ENCODE peak calls at places on chromosomes 2 and 18, in six cellular contexts. One of them, this sample, is unnamed.

GRCh38 chr2:168135121-168135520 is 112.3 kb downstream of the STK39 start:
- DNase-seq in endothelial cell of umbilical vein: no peak
- DNase-seq in HCT116: no peak
- DNase-seq in PC-9: no peak
- DNase-seq in fibroblast of lung: no peak
- DNase-seq in neural progenitor cell: no peak
- DNase-seq in this sample: no peak

GRCh38 chr18:42141439-42141838 is 186.4 kb downstream of the PIK3C3 start:
- DNase-seq in endothelial cell of umbilical vein: no peak
- DNase-seq in HCT116: no peak
- DNase-seq in PC-9: no peak
- DNase-seq in fibroblast of lung: no peak
- DNase-seq in neural progenitor cell: no peak
- DNase-seq in this sample: no peak

GRCh38 chr2:140804682-140805235 is 1326.1 kb downstream of the LRP1B start:
- DNase-seq in endothelial cell of umbilical vein: no peak
- DNase-seq in HCT116: no peak
- DNase-seq in PC-9: no peak
- DNase-seq in fibroblast of lung: no peak
- DNase-seq in neural progenitor cell: no peak
- DNase-seq in this sample: no peak

GRCh38 chr18:48530399-48531081 is 8.3 kb upstream of the CTIF start:
- DNase-seq in endothelial cell of umbilical vein: no peak
- DNase-seq in HCT116: no peak
- DNase-seq in PC-9: no peak
- DNase-seq in fibroblast of lung: no peak
- DNase-seq in neural progenitor cell: no peak
- DNase-seq in this sample: no peak

GRCh38 chr2:102527086-102527485 is 54.1 kb downstream of the SLC9A4 start:
- DNase-seq in endothelial cell of umbilical vein: no peak
- DNase-seq in HCT116: no peak
- DNase-seq in PC-9: no peak
- DNase-seq in fibroblast of lung: no peak
- DNase-seq in neural progenitor cell: no peak
- DNase-seq in this sample: no peak

GRCh38 chr18:23169683-23170082 is 34.4 kb downstream of the CABLES1 start:
- DNase-seq in endothelial cell of umbilical vein: no peak
- DNase-seq in HCT116: no peak
- DNase-seq in PC-9: no peak
- DNase-seq in fibroblast of lung: no peak
- DNase-seq in neural progenitor cell: no peak
- DNase-seq in this sample: no peak

GRCh38 chr2:168436840-168437239 is 19.2 kb upstream of the CERS6 start:
- DNase-seq in endothelial cell of umbilical vein: no peak
- DNase-seq in HCT116: no peak
- DNase-seq in PC-9: no peak
- DNase-seq in fibroblast of lung: no peak
- DNase-seq in neural progenitor cell: no peak
- DNase-seq in this sample: no peak

GRCh38 chr18:66534110-66534509 is 69.8 kb downstream of the CDH19 start:
- DNase-seq in endothelial cell of umbilical vein: no peak
- DNase-seq in HCT116: no peak
- DNase-seq in PC-9: no peak
- DNase-seq in fibroblast of lung: no peak
- DNase-seq in neural progenitor cell: no peak
- DNase-seq in this sample: no peak

GRCh38 chr2:126797622-126798275 is 100.9 kb upstream of the TEX51 start:
- DNase-seq in endothelial cell of umbilical vein: no peak
- DNase-seq in HCT116: no peak
- DNase-seq in PC-9: no peak
- DNase-seq in fibroblast of lung: no peak
- DNase-seq in neural progenitor cell: no peak
- DNase-seq in this sample: no peak

GRCh38 chr18:48902023-48902855 is 48.5 kb downstream of the SMAD7 start:
- DNase-seq in endothelial cell of umbilical vein: peak; percentile 96
- DNase-seq in HCT116: peak; percentile 22
- DNase-seq in PC-9: peak; percentile 88
- DNase-seq in fibroblast of lung: peak; percentile 97
- DNase-seq in neural progenitor cell: no peak
- DNase-seq in this sample: no peak

GRCh38 chr2:28428486-28428885 is 35.8 kb downstream of the FOSL2 start:
- DNase-seq in endothelial cell of umbilical vein: no peak
- DNase-seq in HCT116: no peak
- DNase-seq in PC-9: no peak
- DNase-seq in fibroblast of lung: no peak
- DNase-seq in neural progenitor cell: no peak
- DNase-seq in this sample: no peak

GRCh38 chr2:50347355-50348044 is 684.4 kb downstream of the NRXN1 start:
- DNase-seq in endothelial cell of umbilical vein: no peak
- DNase-seq in HCT116: no peak
- DNase-seq in PC-9: no peak
- DNase-seq in fibroblast of lung: peak; percentile 3
- DNase-seq in neural progenitor cell: peak; percentile 81
- DNase-seq in this sample: no peak

GRCh38 chr18:73503326-73503725 is 635.5 kb upstream of the NETO1 start:
- DNase-seq in endothelial cell of umbilical vein: no peak
- DNase-seq in HCT116: no peak
- DNase-seq in PC-9: no peak
- DNase-seq in fibroblast of lung: peak; percentile 10
- DNase-seq in neural progenitor cell: no peak
- DNase-seq in this sample: no peak

GRCh38 chr2:226431301-226431955 is 368.2 kb downstream of the IRS1 start:
- DNase-seq in endothelial cell of umbilical vein: no peak
- DNase-seq in HCT116: no peak
- DNase-seq in PC-9: no peak
- DNase-seq in fibroblast of lung: peak; percentile 76
- DNase-seq in neural progenitor cell: no peak
- DNase-seq in this sample: no peak

GRCh38 chr2:182506606-182507005 is 79.8 kb upstream of the PDE1A start:
- DNase-seq in endothelial cell of umbilical vein: peak; percentile 64
- DNase-seq in HCT116: no peak
- DNase-seq in PC-9: no peak
- DNase-seq in fibroblast of lung: peak; percentile 73
- DNase-seq in neural progenitor cell: peak; percentile 11
- DNase-seq in this sample: no peak

GRCh38 chr2:223797073-223797472 is 40.3 kb downstream of the AP1S3 start:
- DNase-seq in endothelial cell of umbilical vein: peak; percentile 87
- DNase-seq in HCT116: peak; percentile 72
- DNase-seq in PC-9: peak; percentile 89
- DNase-seq in fibroblast of lung: peak; percentile 88
- DNase-seq in neural progenitor cell: no peak
- DNase-seq in this sample: no peak

GRCh38 chr2:104845552-104845931 is 8.4 kb upstream of the POU3F3 start:
- DNase-seq in endothelial cell of umbilical vein: no peak
- DNase-seq in HCT116: no peak
- DNase-seq in PC-9: no peak
- DNase-seq in fibroblast of lung: peak; percentile 51
- DNase-seq in neural progenitor cell: peak; percentile 63
- DNase-seq in this sample: no peak

GRCh38 chr2:104847821-104848160 is 6.1 kb upstream of the POU3F3 start:
- DNase-seq in endothelial cell of umbilical vein: no peak
- DNase-seq in HCT116: no peak
- DNase-seq in PC-9: no peak
- DNase-seq in fibroblast of lung: no peak
- DNase-seq in neural progenitor cell: no peak
- DNase-seq in this sample: no peak

GRCh38 chr2:104846955-104847820 is 6.7 kb upstream of the POU3F3 start:
- DNase-seq in endothelial cell of umbilical vein: no peak
- DNase-seq in HCT116: no peak
- DNase-seq in PC-9: no peak
- DNase-seq in fibroblast of lung: peak; percentile 33
- DNase-seq in neural progenitor cell: peak; percentile 41
- DNase-seq in this sample: no peak

GRCh38 chr2:104844813-104845551 is 8.9 kb upstream of the POU3F3 start:
- DNase-seq in endothelial cell of umbilical vein: no peak
- DNase-seq in HCT116: no peak
- DNase-seq in PC-9: no peak
- DNase-seq in fibroblast of lung: peak; percentile 25
- DNase-seq in neural progenitor cell: peak; percentile 94
- DNase-seq in this sample: no peak

DNA sequence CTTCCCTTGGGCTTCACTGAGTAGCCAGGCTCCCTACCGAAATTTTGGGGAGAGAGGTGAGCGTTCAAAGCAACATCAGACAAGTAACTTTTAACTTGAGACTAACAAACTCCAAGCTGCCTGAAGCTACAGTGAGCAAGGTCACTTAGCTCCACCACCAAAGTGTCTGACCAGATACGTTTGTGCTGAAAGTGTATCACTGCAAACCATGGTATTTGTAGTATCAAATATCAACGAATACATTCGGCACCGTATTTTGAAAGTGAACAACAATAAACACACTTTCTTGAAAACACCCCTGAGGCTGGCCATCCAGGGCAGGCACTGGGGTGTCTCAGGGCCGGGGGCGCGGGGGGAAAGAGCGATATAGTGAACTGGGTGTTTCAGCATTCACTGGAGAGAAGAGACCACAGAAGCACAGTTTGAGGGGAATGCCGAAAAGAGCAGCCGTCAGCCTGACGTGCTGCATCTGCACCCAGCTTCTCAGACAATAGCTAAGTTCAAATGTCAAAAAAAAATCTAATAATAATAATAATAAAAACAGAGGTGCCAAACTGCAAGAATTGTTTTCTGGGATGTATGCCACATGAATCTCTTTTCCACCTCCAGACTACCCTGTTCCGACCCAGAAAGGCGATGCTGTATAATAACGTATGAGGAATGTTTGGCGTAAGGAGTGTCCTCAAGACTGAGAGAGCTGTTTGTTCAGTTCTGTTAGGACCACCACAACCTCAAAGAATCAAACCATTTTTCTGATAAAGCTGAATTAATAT is 7.5 kb upstream of the POU3F3 start:
- DNase-seq in endothelial cell of umbilical vein: no peak
- DNase-seq in HCT116: no peak
- DNase-seq in PC-9: no peak
- DNase-seq in fibroblast of lung: peak; percentile 43
- DNase-seq in neural progenitor cell: no peak
- DNase-seq in this sample: no peak
- TF ChIP-seq EZH2 in endothelial cell of umbilical vein: no peak
- TF ChIP-seq EZH2 in HCT116: no peak
- TF ChIP-seq EZH2 in PC-9: no peak
- TF ChIP-seq EZH2 in fibroblast of lung: no peak
- TF ChIP-seq EZH2 in neural progenitor cell: peak; percentile 31
- TF ChIP-seq EZH2 in this sample: no peak

GRCh38 chr18:71324356-71324755 is 1035.5 kb downstream of the SOCS6 start:
- DNase-seq in endothelial cell of umbilical vein: peak; percentile 67
- DNase-seq in HCT116: no peak
- DNase-seq in PC-9: no peak
- DNase-seq in fibroblast of lung: no peak
- DNase-seq in neural progenitor cell: no peak
- DNase-seq in this sample: no peak

GRCh38 chr18:71322201-71322600 is 1033.4 kb downstream of the SOCS6 start:
- DNase-seq in endothelial cell of umbilical vein: peak; percentile 68
- DNase-seq in HCT116: no peak
- DNase-seq in PC-9: no peak
- DNase-seq in fibroblast of lung: no peak
- DNase-seq in neural progenitor cell: no peak
- DNase-seq in this sample: no peak

GRCh38 chr18:71321319-71321718 is 1032.5 kb downstream of the SOCS6 start:
- DNase-seq in endothelial cell of umbilical vein: no peak
- DNase-seq in HCT116: no peak
- DNase-seq in PC-9: no peak
- DNase-seq in fibroblast of lung: no peak
- DNase-seq in neural progenitor cell: no peak
- DNase-seq in this sample: no peak

GRCh38 chr18:71327443-71328120 is 1038.7 kb downstream of the SOCS6 start:
- DNase-seq in endothelial cell of umbilical vein: no peak
- DNase-seq in HCT116: no peak
- DNase-seq in PC-9: no peak
- DNase-seq in fibroblast of lung: no peak
- DNase-seq in neural progenitor cell: no peak
- DNase-seq in this sample: no peak

DNA sequence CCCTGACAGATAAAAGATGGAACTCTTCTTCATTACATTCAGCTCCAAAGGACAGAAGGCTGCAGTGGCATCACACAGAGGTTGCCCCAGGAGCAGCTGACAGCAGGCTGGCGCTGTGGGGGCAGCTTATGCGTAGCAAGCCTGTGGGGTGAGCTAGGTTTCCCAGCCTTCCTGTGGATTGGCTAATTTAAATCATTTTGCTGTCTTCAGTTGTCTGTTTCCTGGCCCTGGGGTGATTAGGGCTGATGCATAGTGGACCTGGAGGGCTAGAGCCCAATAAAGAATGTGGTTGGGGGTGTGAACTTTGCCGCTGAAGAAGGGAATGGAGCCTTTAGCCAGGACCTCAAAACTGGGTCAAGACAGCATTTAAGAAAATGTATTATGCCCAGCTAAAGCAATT is 1038.0 kb downstream of the SOCS6 start:
- DNase-seq in endothelial cell of umbilical vein: no peak
- DNase-seq in HCT116: no peak
- DNase-seq in PC-9: no peak
- DNase-seq in fibroblast of lung: no peak
- DNase-seq in neural progenitor cell: no peak
- DNase-seq in this sample: no peak
- H3K9me3 ChIP-seq in endothelial cell of umbilical vein: no peaks in the 10 kb centered on the region
- H3K9me3 ChIP-seq in HCT116: peaks cover 3% of the 10 kb centered on the region
- H3K9me3 ChIP-seq in PC-9: no peaks in the 10 kb centered on the region
- H3K9me3 ChIP-seq in fibroblast of lung: no peaks in the 10 kb centered on the region
- H3K9me3 ChIP-seq in neural progenitor cell: no peaks in the 10 kb centered on the region
- H3K9me3 ChIP-seq in this sample: no peaks in the 10 kb centered on the region

DNA sequence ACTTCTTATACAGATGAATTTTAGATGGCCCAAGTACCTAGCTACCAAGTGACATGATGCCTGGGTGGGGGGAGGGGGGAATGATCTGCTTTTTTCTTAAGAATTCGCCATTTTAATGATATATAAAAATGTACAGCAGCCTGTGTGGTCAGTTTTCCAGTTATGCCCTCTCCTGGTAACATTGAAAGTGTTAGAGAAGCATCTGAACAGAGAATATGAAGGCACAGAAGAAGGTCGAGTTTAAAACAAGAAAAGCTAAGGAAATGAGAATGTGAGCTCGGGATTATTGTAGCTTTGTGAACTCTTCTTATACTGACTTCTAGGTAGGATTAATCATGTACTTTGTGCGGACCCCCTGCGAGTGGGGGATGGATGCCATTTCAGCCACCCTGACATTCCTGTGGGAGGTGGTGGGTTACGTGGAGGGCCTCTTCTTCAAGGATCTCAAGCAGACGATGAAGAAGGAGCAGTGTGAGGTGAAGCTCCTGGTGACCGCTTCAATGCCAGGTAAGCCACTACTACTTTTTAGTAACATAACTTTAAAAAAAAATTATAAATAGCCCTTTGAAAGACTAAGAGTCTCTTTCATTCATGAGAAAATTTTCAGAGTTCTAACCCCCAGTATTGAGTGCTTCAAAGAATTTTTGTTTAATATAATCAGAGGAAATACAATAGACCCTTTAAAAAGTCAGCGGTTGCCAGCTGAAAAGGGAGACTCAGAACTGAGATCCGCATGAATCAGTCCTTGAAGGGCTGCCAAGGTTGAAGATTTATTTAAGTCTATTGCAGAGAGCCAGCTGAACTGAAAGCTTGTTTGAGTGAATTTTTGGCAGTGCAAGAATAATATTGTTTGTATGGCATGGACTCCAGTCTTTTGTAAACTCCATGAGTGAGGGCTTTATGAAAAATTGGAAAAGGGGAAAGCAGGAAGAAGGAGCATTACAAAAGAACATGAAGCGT is 68.7 kb upstream of the RPE start:
- DNase-seq in endothelial cell of umbilical vein: peak; percentile 73
- DNase-seq in HCT116: no peak
- DNase-seq in PC-9: no peak
- DNase-seq in fibroblast of lung: peak; percentile 92
- DNase-seq in neural progenitor cell: no peak
- DNase-seq in this sample: no peak
- H3K27ac ChIP-seq in endothelial cell of umbilical vein: no peak overlapping the region
- H3K27ac ChIP-seq in HCT116: no peak overlapping the region
- H3K27ac ChIP-seq in PC-9: no peak overlapping the region
- H3K27ac ChIP-seq in fibroblast of lung: no peak overlapping the region
- H3K27ac ChIP-seq in neural progenitor cell: no peak overlapping the region
- H3K27ac ChIP-seq in this sample: no peak overlapping the region

GRCh38 chr2:222305510-222306392 is 7.0 kb upstream of the PAX3 start:
- DNase-seq in endothelial cell of umbilical vein: no peak
- DNase-seq in HCT116: no peak
- DNase-seq in PC-9: no peak
- DNase-seq in fibroblast of lung: peak; percentile 33
- DNase-seq in neural progenitor cell: peak; percentile 84
- DNase-seq in this sample: no peak
- TF ChIP-seq EZH2 in endothelial cell of umbilical vein: peak; percentile 6
- TF ChIP-seq EZH2 in HCT116: no peak
- TF ChIP-seq EZH2 in PC-9: no peak
- TF ChIP-seq EZH2 in fibroblast of lung: peak; percentile 52
- TF ChIP-seq EZH2 in neural progenitor cell: peak; percentile 70
- TF ChIP-seq EZH2 in this sample: no peak

This sample was measured in DND-41.